ENCODE peak calls at places on chromosomes 1 and 21, in six cellular contexts. One of them, this sample, is unnamed. For H3K4me1, the result is how much of the 10 kb centered on the place peaks cover.

GRCh38 chr1:187842406-187843165 is 1013.8 kb downstream of the PLA2G4A start:
- DNase-seq in cardiac muscle cell: peak
- DNase-seq in tibial artery: no peak
- DNase-seq in PC-3: peak
- DNase-seq in GM23338: peak
- DNase-seq in Peyer's patch: no peak
- DNase-seq in this sample: peak

GRCh38 chr1:225881081-225882007 is 836 bp downstream of the TMEM63A start:
- DNase-seq in Peyer's patch: peak
- DNase-seq in tibial artery: peak
- DNase-seq in GM23338: peak
- DNase-seq in PC-3: peak
- DNase-seq in cardiac muscle cell: peak
- DNase-seq in this sample: peak

GRCh38 chr1:155976062-155976912 is 2.1 kb downstream of the ARHGEF2 start:
- DNase-seq in Peyer's patch: peak
- DNase-seq in PC-3: peak
- DNase-seq in cardiac muscle cell: peak
- DNase-seq in GM23338: peak
- DNase-seq in tibial artery: peak
- DNase-seq in this sample: peak

GRCh38 chr1:199081739-199082138 is 442.9 kb downstream of the PTPRC start:
- DNase-seq in PC-3: no peak
- DNase-seq in cardiac muscle cell: no peak
- DNase-seq in Peyer's patch: no peak
- DNase-seq in GM23338: no peak
- DNase-seq in tibial artery: no peak
- DNase-seq in this sample: no peak

GRCh38 chr1:156104065-156104810 is 10.3 kb upstream of the LMNA start:
- DNase-seq in cardiac muscle cell: peak
- DNase-seq in GM23338: peak
- DNase-seq in tibial artery: peak
- DNase-seq in Peyer's patch: peak
- DNase-seq in PC-3: peak
- DNase-seq in this sample: no peak

GRCh38 chr1:16405441-16405840 is 31.8 kb downstream of the SPATA21 start:
- DNase-seq in cardiac muscle cell: no peak
- DNase-seq in PC-3: no peak
- DNase-seq in tibial artery: no peak
- DNase-seq in GM23338: no peak
- DNase-seq in Peyer's patch: no peak
- DNase-seq in this sample: peak

GRCh38 chr21:45856940-45857339 is 124.6 kb upstream of the COL6A1 start:
- DNase-seq in PC-3: no peak
- DNase-seq in GM23338: no peak
- DNase-seq in Peyer's patch: no peak
- DNase-seq in cardiac muscle cell: no peak
- DNase-seq in tibial artery: no peak
- DNase-seq in this sample: no peak

GRCh38 chr1:119147626-119148180 is 7.2 kb upstream of the WARS2 start:
- DNase-seq in tibial artery: no peak
- DNase-seq in cardiac muscle cell: peak
- DNase-seq in Peyer's patch: no peak
- DNase-seq in PC-3: no peak
- DNase-seq in GM23338: no peak
- DNase-seq in this sample: no peak

GRCh38 chr1:228311091-228311490 is 95.5 kb downstream of the TRIM11 start:
- DNase-seq in Peyer's patch: no peak
- DNase-seq in cardiac muscle cell: no peak
- DNase-seq in PC-3: no peak
- DNase-seq in GM23338: no peak
- DNase-seq in tibial artery: no peak
- DNase-seq in this sample: no peak

GRCh38 chr1:212242288-212242984 is 42.8 kb upstream of the PPP2R5A start:
- DNase-seq in Peyer's patch: no peak
- DNase-seq in PC-3: no peak
- DNase-seq in tibial artery: no peak
- DNase-seq in GM23338: no peak
- DNase-seq in cardiac muscle cell: no peak
- DNase-seq in this sample: no peak

GRCh38 chr1:44334968-44335367 is 20.1 kb downstream of the ERI3 start:
- DNase-seq in PC-3: no peak
- DNase-seq in Peyer's patch: no peak
- DNase-seq in tibial artery: no peak
- DNase-seq in cardiac muscle cell: no peak
- DNase-seq in GM23338: no peak
- DNase-seq in this sample: no peak

GRCh38 chr1:108010581-108010980 is 45.6 kb upstream of the VAV3 start:
- DNase-seq in cardiac muscle cell: no peak
- DNase-seq in Peyer's patch: no peak
- DNase-seq in tibial artery: no peak
- DNase-seq in GM23338: no peak
- DNase-seq in PC-3: peak
- DNase-seq in this sample: no peak

GRCh38 chr1:203287109-203287893 is 18.0 kb upstream of the BTG2 start:
- DNase-seq in GM23338: no peak
- DNase-seq in Peyer's patch: peak
- DNase-seq in cardiac muscle cell: peak
- DNase-seq in PC-3: no peak
- DNase-seq in tibial artery: peak
- DNase-seq in this sample: no peak

GRCh38 chr1:42189931-42190853 is 25.6 kb upstream of the GUCA2A start:
- DNase-seq in GM23338: no peak
- DNase-seq in Peyer's patch: no peak
- DNase-seq in cardiac muscle cell: no peak
- DNase-seq in tibial artery: no peak
- DNase-seq in PC-3: no peak
- DNase-seq in this sample: no peak

GRCh38 chr1:31432592-31433395 is 19.8 kb downstream of the SERINC2 start:
- DNase-seq in GM23338: no peak
- DNase-seq in tibial artery: peak
- DNase-seq in cardiac muscle cell: no peak
- DNase-seq in PC-3: no peak
- DNase-seq in Peyer's patch: peak
- DNase-seq in this sample: no peak

DNA sequence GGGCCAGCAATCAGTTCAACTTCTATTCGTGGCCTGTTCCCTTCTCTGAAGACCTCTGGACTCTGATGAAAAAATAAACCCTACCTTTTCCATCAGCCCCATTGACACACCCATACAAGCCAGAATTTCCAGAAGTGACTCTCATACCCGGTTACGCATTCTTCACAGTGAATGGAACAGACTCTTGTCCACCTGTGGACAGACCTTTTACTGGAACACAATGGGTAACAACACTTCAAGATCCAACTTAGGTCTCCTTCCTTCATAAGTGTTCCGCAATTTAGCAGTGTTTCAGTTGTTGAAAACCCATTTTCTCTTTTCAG is 2.6 kb upstream of the NPL start:
- DNase-seq in Peyer's patch: no peak
- DNase-seq in tibial artery: no peak
- DNase-seq in PC-3: no peak
- DNase-seq in cardiac muscle cell: no peak
- DNase-seq in GM23338: no peak
- DNase-seq in this sample: no peak
- TF ChIP-seq CTCF in Peyer's patch: no peak
- TF ChIP-seq CTCF in tibial artery: no peak
- TF ChIP-seq CTCF in PC-3: no peak
- TF ChIP-seq CTCF in cardiac muscle cell: no peak
- TF ChIP-seq CTCF in GM23338: no peak
- TF ChIP-seq CTCF in this sample: no peak

DNA sequence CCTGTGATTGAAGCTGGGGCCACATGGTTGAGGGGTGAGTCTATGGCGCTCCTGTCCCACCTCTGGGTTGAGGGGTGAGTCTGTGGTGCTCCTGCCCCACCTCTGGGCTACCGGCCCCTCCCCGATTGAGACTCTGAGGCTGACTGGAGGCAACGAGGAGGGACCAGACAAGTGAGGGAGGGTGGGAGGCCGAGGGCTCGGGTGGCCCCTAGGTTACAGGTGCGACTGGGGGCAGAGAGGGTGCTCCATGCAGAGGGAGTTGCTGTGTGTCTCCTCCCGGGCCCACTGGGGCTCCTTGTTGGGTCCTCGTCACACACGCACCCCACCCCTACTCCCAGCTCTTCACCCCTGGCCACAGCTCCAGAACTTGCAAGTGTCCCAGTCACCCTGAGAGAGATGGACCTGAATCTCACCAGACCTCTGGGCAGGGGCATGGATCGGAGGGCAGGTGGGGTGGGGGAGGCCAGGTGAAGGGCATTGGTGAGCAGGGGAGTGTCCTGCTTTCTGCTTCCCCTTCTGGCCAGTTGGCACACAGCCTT is 12.8 kb downstream of the LDLRAP1 start:
- DNase-seq in tibial artery: no peak
- DNase-seq in PC-3: no peak
- DNase-seq in cardiac muscle cell: no peak
- DNase-seq in Peyer's patch: no peak
- DNase-seq in GM23338: no peak
- DNase-seq in this sample: no peak
- H3K4me1 ChIP-seq in tibial artery: under half
- H3K4me1 ChIP-seq in PC-3: under half
- H3K4me1 ChIP-seq in cardiac muscle cell: under half
- H3K4me1 ChIP-seq in Peyer's patch: under half
- H3K4me1 ChIP-seq in GM23338: under half
- H3K4me1 ChIP-seq in this sample: under half

GRCh38 chr1:8013800-8014199 is 12.3 kb downstream of the ERRFI1 start:
- DNase-seq in Peyer's patch: no peak
- DNase-seq in tibial artery: no peak
- DNase-seq in cardiac muscle cell: no peak
- DNase-seq in GM23338: no peak
- DNase-seq in PC-3: no peak
- DNase-seq in this sample: no peak
- H3K27ac ChIP-seq in Peyer's patch: no peak
- H3K27ac ChIP-seq in tibial artery: peak
- H3K27ac ChIP-seq in cardiac muscle cell: no peak
- H3K27ac ChIP-seq in GM23338: no peak
- H3K27ac ChIP-seq in PC-3: no peak
- H3K27ac ChIP-seq in this sample: no peak

DNA sequence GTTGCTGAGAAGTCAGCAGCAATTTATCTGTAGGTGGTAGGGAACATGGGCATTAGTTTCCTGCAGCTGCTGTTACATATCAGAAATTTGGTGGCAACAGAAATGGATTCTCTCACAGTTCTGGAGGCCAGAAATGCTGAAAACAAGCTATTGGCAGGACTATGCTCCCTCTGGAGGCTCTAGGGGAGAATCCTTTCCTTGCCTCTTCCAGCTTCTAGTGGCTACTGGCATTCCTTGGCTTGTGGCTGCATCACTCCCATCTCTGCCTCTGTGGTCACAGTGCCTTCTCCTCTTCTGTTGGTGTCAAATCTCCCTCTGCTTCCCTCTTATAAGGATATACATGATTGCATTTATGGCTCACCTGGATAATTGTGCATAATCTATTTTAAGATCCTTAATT is 2.5 kb upstream of the SFT2D2 start:
- DNase-seq in tibial artery: no peak
- DNase-seq in Peyer's patch: no peak
- DNase-seq in GM23338: no peak
- DNase-seq in PC-3: no peak
- DNase-seq in cardiac muscle cell: no peak
- DNase-seq in this sample: no peak
- TF ChIP-seq CTCF in tibial artery: no peak
- TF ChIP-seq CTCF in Peyer's patch: no peak
- TF ChIP-seq CTCF in GM23338: no peak
- TF ChIP-seq CTCF in PC-3: no peak
- TF ChIP-seq CTCF in cardiac muscle cell: no peak
- TF ChIP-seq CTCF in this sample: no peak

DNA sequence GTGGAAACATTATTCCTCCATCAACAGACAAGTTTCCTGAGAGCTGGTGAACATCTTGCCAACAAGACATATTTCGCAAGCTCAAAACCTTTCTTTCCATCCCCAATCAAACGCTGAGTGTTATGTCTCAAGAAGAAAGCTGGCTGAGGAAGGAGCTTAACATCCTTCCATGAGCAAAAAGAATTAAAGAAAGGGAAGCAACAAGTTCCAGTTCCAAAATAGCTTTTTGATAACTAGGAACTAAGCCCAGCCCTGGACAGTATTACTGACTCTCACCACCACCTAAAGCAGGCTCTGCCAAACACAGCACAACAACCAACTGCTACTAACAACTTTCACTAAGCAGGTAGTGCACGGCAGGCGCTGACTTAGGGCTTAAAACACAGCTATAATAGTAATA is 50.2 kb downstream of the CAPZB start:
- DNase-seq in cardiac muscle cell: peak
- DNase-seq in Peyer's patch: no peak
- DNase-seq in tibial artery: no peak
- DNase-seq in GM23338: no peak
- DNase-seq in PC-3: no peak
- DNase-seq in this sample: no peak
- H3K4me1 ChIP-seq in cardiac muscle cell: under half
- H3K4me1 ChIP-seq in Peyer's patch: under half
- H3K4me1 ChIP-seq in tibial artery: under half
- H3K4me1 ChIP-seq in GM23338: under half
- H3K4me1 ChIP-seq in PC-3: under half
- H3K4me1 ChIP-seq in this sample: under half

GRCh38 chr1:21652101-21652936 is 16.8 kb downstream of the RAP1GAP start:
- DNase-seq in Peyer's patch: no peak
- DNase-seq in cardiac muscle cell: no peak
- DNase-seq in tibial artery: no peak
- DNase-seq in GM23338: peak
- DNase-seq in PC-3: no peak
- DNase-seq in this sample: peak

GRCh38 chr1:21650400-21650799 is 18.8 kb downstream of the RAP1GAP start:
- DNase-seq in GM23338: no peak
- DNase-seq in tibial artery: no peak
- DNase-seq in Peyer's patch: no peak
- DNase-seq in PC-3: no peak
- DNase-seq in cardiac muscle cell: no peak
- DNase-seq in this sample: no peak

GRCh38 chr1:21649315-21649714 is 19.8 kb downstream of the RAP1GAP start:
- DNase-seq in tibial artery: no peak
- DNase-seq in PC-3: no peak
- DNase-seq in cardiac muscle cell: no peak
- DNase-seq in Peyer's patch: no peak
- DNase-seq in GM23338: no peak
- DNase-seq in this sample: no peak

GRCh38 chr1:21652937-21653743 is 16.0 kb downstream of the RAP1GAP start:
- DNase-seq in tibial artery: no peak
- DNase-seq in PC-3: no peak
- DNase-seq in cardiac muscle cell: no peak
- DNase-seq in Peyer's patch: no peak
- DNase-seq in GM23338: no peak
- DNase-seq in this sample: no peak

GRCh38 chr1:21651214-21652042 is 17.7 kb downstream of the RAP1GAP start:
- DNase-seq in Peyer's patch: no peak
- DNase-seq in PC-3: peak
- DNase-seq in cardiac muscle cell: peak
- DNase-seq in tibial artery: no peak
- DNase-seq in GM23338: peak
- DNase-seq in this sample: peak
- H3K27ac ChIP-seq in Peyer's patch: no peak
- H3K27ac ChIP-seq in PC-3: no peak
- H3K27ac ChIP-seq in cardiac muscle cell: no peak
- H3K27ac ChIP-seq in tibial artery: no peak
- H3K27ac ChIP-seq in GM23338: no peak
- H3K27ac ChIP-seq in this sample: no peak